ENCODE peak calls at places on chromosome 16, in four cellular contexts. W, E, G and K are unnamed samples.

GRCh38 chr16:30741461-30741914 is 6.7 kb upstream of the PHKG2 start:
- DNase-seq in W (peak; percentile 95), E (peak; percentile 95), G (peak; percentile 60), K (no peak)

GRCh38 chr16:73179671-73180370 is 131.9 kb upstream of the ZFHX3 start:
- DNase-seq in W (no peak), E (no peak), G (no peak), K (no peak)

GRCh38 chr16:51161440-51162195 is 10.5 kb upstream of the SALL1 start:
- DNase-seq in W (no peak), E (no peak), G (no peak), K (no peak)

GRCh38 chr16:19292186-19292585 is 6.7 kb downstream of the CLEC19A start:
- DNase-seq in W (no peak), E (no peak), G (peak; percentile 30), K (no peak)

GRCh38 chr16:29806096-29806579 is at the start of gene MAZ:
- DNase-seq in W (no peak), E (no peak), G (no peak), K (peak; percentile 85)

GRCh38 chr16:14600164-14600563 is 29.9 kb downstream of the PARN start:
- DNase-seq in W (no peak), E (peak; percentile 47), G (peak; percentile 60), K (peak; percentile 47)

GRCh38 chr16:27434141-27435051 is 32.4 kb downstream of the IL21R start:
- DNase-seq in W (no peak), E (no peak), G (no peak), K (no peak)

GRCh38 chr16:77323695-77324094 is 111.1 kb downstream of the ADAMTS18 start:
- DNase-seq in W (no peak), E (no peak), G (no peak), K (no peak)

GRCh38 chr16:65967376-65967775 is 399.1 kb upstream of the CDH5 start:
- DNase-seq in W (no peak), E (peak; percentile 63), G (no peak), K (no peak)

GRCh38 chr16:85986931-85987749 is 88.2 kb downstream of the IRF8 start:
- DNase-seq in W (no peak), E (no peak), G (peak; percentile 66), K (peak; percentile 71)

GRCh38 chr16:86676216-86676800 is 98.0 kb downstream of the FOXL1 start:
- DNase-seq in W (no peak), E (peak; percentile 57), G (no peak), K (no peak)

GRCh38 chr16:47492428-47493357 is 31.6 kb downstream of the PHKB start:
- DNase-seq in W (no peak), E (no peak), G (peak; percentile 21), K (peak; percentile 82)

GRCh38 chr16:50367777-50368409 is 895 bp downstream of the BRD7 start:
- DNase-seq in W (no peak), E (peak; percentile 7), G (peak; percentile 33), K (no peak)

GRCh38 chr16:72997141-72997542 is 50.8 kb downstream of the ZFHX3 start:
- DNase-seq in W (peak; percentile 85), E (peak; percentile 82), G (no peak), K (no peak)

GRCh38 chr16:83706394-83706793 is 101.4 kb upstream of the HSBP1 start:
- DNase-seq in W (no peak), E (no peak), G (no peak), K (no peak)

GRCh38 chr16:65481956-65482355 is 360.1 kb upstream of the CDH11 start:
- DNase-seq in W (no peak), E (peak; percentile 76), G (no peak), K (no peak)

GRCh38 chr16:88309905-88310259 is 72.9 kb upstream of the ZNF469 start:
- DNase-seq in W (no peak), E (peak; percentile 13), G (no peak), K (peak; percentile 4)
- TF ChIP-seq CTCF in W (peak; percentile 41), E (peak; percentile 52), G (peak; percentile 37), K (peak; percentile 53)

GRCh38 chr16:4610011-4611005 is 4.4 kb downstream of the UBALD1 start:
- DNase-seq in W (no peak), E (no peak), G (no peak), K (no peak)

GRCh38 chr16:4609200-4610010 is 5.3 kb downstream of the UBALD1 start:
- DNase-seq in W (no peak), E (no peak), G (no peak), K (no peak)

GRCh38 chr16:4612474-4612931 is 2.2 kb downstream of the UBALD1 start:
- DNase-seq in W (no peak), E (no peak), G (peak; percentile 86), K (peak; percentile 20)

GRCh38 chr16:4612977-4613635 is 1.6 kb downstream of the UBALD1 start:
- DNase-seq in W (peak; percentile 83), E (peak; percentile 67), G (peak; percentile 35), K (no peak)

GRCh38 chr16:4611337-4612023 is 3.2 kb downstream of the UBALD1 start:
- DNase-seq in W (no peak), E (no peak), G (no peak), K (no peak)
- H3K36me3 ChIP-seq in W (no peaks in the 10 kb centered on the region), E (no peaks in the 10 kb centered on the region), G (no peaks in the 10 kb centered on the region), K (no peaks in the 10 kb centered on the region)

GRCh38 chr16:22232277-22233049 is 26.4 kb downstream of the EEF2K start:
- DNase-seq in W (peak; percentile 92), E (peak; percentile 89), G (no peak), K (no peak)

GRCh38 chr16:22235839-22236745 is 30.0 kb downstream of the EEF2K start:
- DNase-seq in W (no peak), E (no peak), G (no peak), K (no peak)

GRCh38 chr16:22229881-22230280 is 23.8 kb downstream of the EEF2K start:
- DNase-seq in W (no peak), E (no peak), G (no peak), K (no peak)

GRCh38 chr16:22233050-22233405 is 26.9 kb downstream of the EEF2K start:
- DNase-seq in W (no peak), E (no peak), G (no peak), K (no peak)
- H3K9me2 ChIP-seq in W (no peaks in the 10 kb centered on the region), E (no peaks in the 10 kb centered on the region), G (no peaks in the 10 kb centered on the region), K (no peaks in the 10 kb centered on the region)

DNA sequence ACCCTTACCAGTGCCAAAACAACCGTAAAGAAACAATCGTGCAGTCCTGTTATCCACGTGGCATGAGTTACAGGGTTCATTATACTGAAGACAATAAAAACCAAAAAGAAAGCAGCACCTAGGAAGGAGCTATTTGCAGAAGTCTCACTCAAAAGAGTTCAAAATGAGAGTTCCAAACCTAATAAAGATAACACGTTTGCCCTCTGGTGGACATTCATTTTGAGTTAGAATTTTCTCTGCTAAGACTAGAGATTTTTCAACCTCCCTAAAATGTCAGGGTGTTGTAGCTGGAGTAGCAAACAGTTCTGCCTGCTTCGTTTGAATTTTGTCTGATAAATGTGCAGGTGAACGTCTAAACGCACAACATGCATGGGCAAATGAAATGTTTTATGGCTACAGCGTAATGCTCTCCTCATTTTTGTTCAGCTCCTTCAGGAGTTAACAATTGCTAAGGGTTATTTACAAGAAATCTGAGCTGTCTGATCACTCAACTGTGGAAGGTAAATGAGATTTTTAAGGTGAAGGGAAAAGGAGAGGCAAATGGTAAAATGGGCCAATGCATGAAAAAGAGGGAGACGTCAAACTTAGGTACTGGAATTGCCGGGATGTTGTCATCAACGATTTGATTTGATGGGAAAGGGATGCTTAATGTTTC is 1067.9 kb upstream of the EEF2KMT start:
- DNase-seq in W (no peak), E (peak; percentile 1), G (peak; percentile 35), K (no peak)
- TF ChIP-seq CTCF in W (peak; percentile 35), E (no peak), G (peak; percentile 38), K (peak; percentile 38)

DNA sequence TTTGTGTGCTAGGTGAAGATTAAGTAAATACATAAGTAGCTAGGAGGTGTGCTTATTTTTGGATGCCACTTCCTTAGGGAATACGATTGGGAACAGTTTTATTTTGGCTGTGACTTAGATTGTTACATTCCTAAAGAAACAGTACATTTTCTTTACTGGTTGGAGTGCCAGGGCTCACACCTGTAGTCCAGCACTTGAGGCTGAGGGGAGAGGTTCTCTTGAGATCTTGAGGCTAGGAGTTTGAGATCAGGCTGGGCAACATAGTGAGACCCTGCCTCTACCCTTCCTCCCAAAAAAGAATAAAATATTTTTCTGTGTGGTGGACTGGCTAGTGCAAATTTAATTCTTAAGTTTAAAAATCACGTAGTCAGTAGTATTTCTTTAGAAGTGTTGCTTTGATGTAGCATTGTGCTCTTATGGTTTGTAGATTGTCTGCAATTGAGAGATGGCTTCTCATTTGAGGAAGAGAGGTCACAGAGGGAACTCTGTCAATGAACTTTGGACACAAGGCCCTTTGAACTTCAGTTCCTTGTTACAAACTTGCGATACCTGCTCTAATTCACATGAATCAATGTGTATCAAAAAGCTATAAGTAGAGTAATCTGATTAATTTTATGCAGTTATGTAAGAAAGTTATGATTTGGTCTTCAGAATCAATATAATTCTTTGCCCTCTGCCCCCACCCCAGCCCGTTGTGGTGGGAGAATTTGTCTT is 7.1 kb downstream of the HAPSTR1 start:
- DNase-seq in W (no peak), E (no peak), G (no peak), K (no peak)
- H3K36me3 ChIP-seq in W (peaks cover 79% of the 10 kb centered on the region), E (peaks cover 68% of the 10 kb centered on the region), G (peaks cover 39% of the 10 kb centered on the region), K (peaks cover 100% of the 10 kb centered on the region)

GRCh38 chr16:5693426-5693825 is 595.8 kb upstream of the EEF2KMT start:
- DNase-seq in W (no peak), E (no peak), G (no peak), K (no peak)
- H3K9me2 ChIP-seq in W (no peaks in the 10 kb centered on the region), E (no peaks in the 10 kb centered on the region), G (no peaks in the 10 kb centered on the region), K (no peaks in the 10 kb centered on the region)